ENCODE peak calls at places on chromosomes 1 and 21, in nine cellular contexts. L, K, B, S, X, G, E, V and Q are unnamed samples.

GRCh38 chr1:48955774-48956173 is 179.1 kb upstream of the BEND5 start:
- DNase-seq in X (no peak), L (no peak), S (no peak), B (no peak), G (no peak), K (no peak), E (no peak), V (no peak), Q (no peak)

GRCh38 chr21:46000731-46001641 is 19.4 kb downstream of the COL6A1 start:
- DNase-seq in B (peak; percentile 6), L (no peak), E (no peak), G (peak; percentile 16), V (peak; percentile 87), S (peak; percentile 16), K (no peak), X (peak; percentile 42), Q (peak; percentile 40)

GRCh38 chr1:2031546-2032540 is 12.7 kb downstream of the GABRD start:
- DNase-seq in K (no peak), E (no peak), V (no peak), X (no peak), S (no peak), G (no peak), L (no peak), B (no peak), Q (no peak)

GRCh38 chr1:186202174-186202843 is 172.7 kb downstream of the TPR start:
- DNase-seq in K (no peak), G (no peak), V (peak; percentile 82), S (peak; percentile 18), X (peak; percentile 62), L (no peak), E (no peak), B (no peak), Q (no peak)

GRCh38 chr1:79790950-79791349 is 784.4 kb upstream of the ADGRL4 start:
- DNase-seq in V (no peak), S (no peak), G (no peak), L (no peak), E (no peak), B (no peak), X (no peak), K (no peak), Q (no peak)

GRCh38 chr21:25589905-25590304 is 17.4 kb downstream of the MRPL39 start:
- DNase-seq in X (no peak), G (no peak), K (no peak), E (no peak), S (no peak), B (no peak), V (no peak), L (no peak), Q (no peak)

GRCh38 chr1:226549937-226550670 is 1.5 kb downstream of the STUM start:
- DNase-seq in B (peak; percentile 16), G (peak; percentile 52), S (peak; percentile 50), K (no peak), X (peak; percentile 60), E (no peak), L (no peak), V (peak; percentile 89), Q (no peak)

GRCh38 chr1:23838401-23838866 is 13.2 kb upstream of the HMGCL start:
- DNase-seq in B (peak; percentile 78), G (peak; percentile 73), X (peak; percentile 57), S (peak; percentile 70), V (peak; percentile 79), K (peak; percentile 16), L (peak; percentile 81), E (peak; percentile 33), Q (peak; percentile 46)

GRCh38 chr1:113320972-113321680 is 69.2 kb upstream of the MAGI3 start:
- DNase-seq in K (no peak), L (no peak), V (no peak), B (no peak), G (no peak), E (peak; percentile 66), X (no peak), S (no peak), Q (no peak)

GRCh38 chr1:154940880-154941228 is 4.3 kb upstream of the PMVK start:
- DNase-seq in E (no peak), B (no peak), S (no peak), V (no peak), K (no peak), L (no peak), X (no peak), G (no peak), Q (no peak)

GRCh38 chr1:100400332-100400933 is 48.1 kb downstream of the CDC14A start:
- DNase-seq in K (peak; percentile 8), S (peak; percentile 38), E (no peak), V (no peak), B (peak; percentile 66), G (peak; percentile 32), L (peak; percentile 90), X (no peak), Q (peak; percentile 31)

GRCh38 chr1:203135636-203136305 is 8.2 kb downstream of the ADORA1 start:
- DNase-seq in X (no peak), V (peak; percentile 38), E (no peak), B (no peak), S (no peak), L (peak; percentile 67), G (no peak), K (no peak), Q (no peak)

DNA sequence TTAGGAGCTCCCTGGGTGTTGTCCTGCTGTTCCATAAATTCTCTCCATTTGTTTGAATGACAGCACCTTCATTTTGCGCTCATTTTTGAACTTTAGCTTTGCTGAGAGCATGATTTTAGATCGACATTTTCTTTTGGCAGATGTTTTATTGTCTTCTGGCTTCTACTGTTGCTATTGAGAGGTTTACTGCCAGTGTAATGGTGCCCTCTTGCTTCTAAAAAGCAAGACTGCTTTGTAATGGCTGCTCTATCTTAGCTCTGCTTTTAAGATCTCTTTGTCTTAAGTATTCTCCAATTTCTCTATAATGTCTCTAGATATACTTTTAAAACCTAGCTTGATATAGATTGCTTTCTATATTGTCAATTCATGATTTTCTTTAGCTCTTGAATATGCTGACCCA is 27.8 kb downstream of the THEM4 start:
- DNase-seq in L (no peak), E (no peak), V (no peak), K (no peak), B (no peak), S (no peak), X (no peak), G (no peak), Q (no peak)
- TF ChIP-seq CTCF in L (no peak), E (no peak), V (no peak), K (peak; percentile 8), B (no peak), S (no peak), X (no peak), G (no peak), Q (peak; percentile 67)

GRCh38 chr1:29468501-29468900 is 232.2 kb downstream of the PTPRU start:
- DNase-seq in X (no peak), B (no peak), G (no peak), E (no peak), S (no peak), K (no peak), V (peak; percentile 34), L (no peak), Q (no peak)
- H3K27ac ChIP-seq in X (no peak overlapping the region), B (no peak overlapping the region), G (no peak overlapping the region), E (no peak overlapping the region), S (no peak overlapping the region), K (no peak overlapping the region), V (no peak overlapping the region), L (no peak overlapping the region), Q (no peak overlapping the region)

GRCh38 chr1:39633422-39633821 is 6.0 kb downstream of the HEYL start:
- DNase-seq in G (no peak), B (no peak), K (no peak), S (no peak), X (no peak), V (no peak), L (no peak), E (no peak), Q (no peak)

GRCh38 chr1:39635871-39636210 is 3.6 kb downstream of the HEYL start:
- DNase-seq in G (no peak), S (no peak), L (no peak), E (no peak), V (no peak), B (no peak), X (no peak), K (no peak), Q (no peak)

GRCh38 chr1:39635205-39635870 is 4.1 kb downstream of the HEYL start:
- DNase-seq in B (no peak), G (peak; percentile 59), X (peak; percentile 50), E (no peak), S (peak; percentile 62), V (no peak), K (no peak), L (no peak), Q (no peak)

GRCh38 chr1:39631361-39632331 is 7.8 kb downstream of the HEYL start:
- DNase-seq in S (no peak), G (no peak), E (no peak), V (no peak), X (no peak), K (no peak), B (no peak), L (no peak), Q (no peak)

GRCh38 chr1:39632491-39633417 is 6.7 kb downstream of the HEYL start:
- DNase-seq in S (peak; percentile 82), E (peak; percentile 57), K (no peak), B (no peak), L (no peak), V (peak; percentile 80), G (peak; percentile 85), X (peak; percentile 85), Q (no peak)
- H3K27me3 ChIP-seq in S (peaks cover 46% of the 10 kb centered on the region), E (peaks cover 41% of the 10 kb centered on the region), K (no peaks in the 10 kb centered on the region), B (peaks cover 3% of the 10 kb centered on the region), L (peaks cover 11% of the 10 kb centered on the region), V (peaks cover 15% of the 10 kb centered on the region), G (peaks cover 19% of the 10 kb centered on the region), X (no peaks in the 10 kb centered on the region), Q (peaks cover 3% of the 10 kb centered on the region)

DNA sequence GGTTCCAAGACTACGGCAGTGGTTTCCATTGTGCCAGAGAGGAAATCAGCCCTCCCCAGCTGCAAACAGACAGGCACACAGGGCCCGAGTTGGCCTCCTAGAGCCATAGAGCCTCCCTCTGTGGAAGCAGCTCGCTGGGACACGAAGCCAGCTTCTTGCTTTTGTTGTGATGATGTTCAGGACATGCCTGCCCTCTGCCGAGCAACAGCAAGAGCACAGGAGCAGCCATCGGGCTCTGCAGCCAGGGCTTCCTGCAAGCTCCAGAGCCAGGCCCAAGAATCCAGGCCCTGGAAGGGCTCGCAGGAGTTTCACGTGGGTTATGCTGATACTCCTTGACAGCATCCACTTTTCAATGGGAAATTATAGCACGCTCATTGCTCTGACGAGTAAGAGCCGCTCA is 18.5 kb downstream of the NPHP4 start:
- DNase-seq in G (no peak), X (no peak), L (no peak), B (no peak), V (peak; percentile 40), S (no peak), E (peak; percentile 25), K (no peak), Q (peak; percentile 81)
- TF ChIP-seq CTCF in G (no peak), X (no peak), L (no peak), B (no peak), V (no peak), S (no peak), E (no peak), K (no peak), Q (peak; percentile 56)

DNA sequence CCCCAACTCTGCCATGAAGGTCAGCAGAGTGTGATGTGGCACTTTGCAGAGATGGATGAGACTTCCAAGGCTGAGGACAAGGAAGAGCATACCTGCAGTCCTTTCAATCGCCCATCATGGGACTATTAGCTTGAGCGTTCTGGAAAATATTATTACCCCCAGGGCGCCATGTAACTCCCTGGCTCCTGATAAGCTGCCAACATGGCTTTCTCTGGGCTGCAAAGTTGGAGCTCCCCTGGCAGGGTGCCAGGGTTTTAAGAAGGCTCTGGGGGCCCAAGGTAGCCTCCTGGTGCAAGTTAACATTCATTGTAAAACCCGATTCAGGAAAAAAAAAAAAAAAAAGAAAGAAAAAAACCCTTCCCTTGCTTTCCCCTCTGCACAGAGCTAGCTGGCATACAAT is 196.7 kb downstream of the PBX1 start:
- DNase-seq in L (no peak), K (no peak), V (no peak), S (no peak), X (no peak), B (no peak), E (no peak), G (no peak), Q (no peak)
- H3K27ac ChIP-seq in L (no peak overlapping the region), K (no peak overlapping the region), V (peak overlapping the region; percentile 80), S (peak overlapping the region; percentile 84), X (peak overlapping the region; percentile 93), B (no peak overlapping the region), E (no peak overlapping the region), G (peak overlapping the region; percentile 21), Q (no peak overlapping the region)